ENCODE peak calls at places on chromosomes 5 and 9, in four cellular contexts. One of them, this sample, is unnamed.

GRCh38 chr5:96121362-96121761 is 159.7 kb upstream of the ELL2 start:
- DNase-seq in H9: no peak
- DNase-seq in AG08396: no peak
- DNase-seq in ACHN: no peak
- DNase-seq in this sample: no peak

GRCh38 chr9:135681161-135681560 is 18.1 kb downstream of the LCN9 start:
- DNase-seq in ACHN: no peak
- DNase-seq in H9: no peak
- DNase-seq in AG08396: no peak
- DNase-seq in this sample: no peak

GRCh38 chr5:52894451-52894850 is 94.7 kb upstream of the ITGA2 start:
- DNase-seq in ACHN: no peak
- DNase-seq in H9: no peak
- DNase-seq in AG08396: no peak
- DNase-seq in this sample: no peak

GRCh38 chr9:125851971-125852370 is 104.8 kb downstream of the PBX3 start:
- DNase-seq in ACHN: no peak
- DNase-seq in H9: no peak
- DNase-seq in AG08396: no peak
- DNase-seq in this sample: no peak

GRCh38 chr5:104444656-104445055 is 882.1 kb upstream of the NUDT12 start:
- DNase-seq in AG08396: no peak
- DNase-seq in H9: no peak
- DNase-seq in ACHN: no peak
- DNase-seq in this sample: no peak

GRCh38 chr5:180069589-180070247 is 1.8 kb downstream of the RNF130 start:
- DNase-seq in AG08396: no peak
- DNase-seq in H9: no peak
- DNase-seq in ACHN: no peak
- DNase-seq in this sample: no peak

GRCh38 chr5:154320690-154321089 is 125.1 kb upstream of the SAP30L start:
- DNase-seq in AG08396: no peak
- DNase-seq in ACHN: no peak
- DNase-seq in H9: no peak
- DNase-seq in this sample: peak

GRCh38 chr5:144013816-144014215 is 156.6 kb downstream of the YIPF5 start:
- DNase-seq in AG08396: no peak
- DNase-seq in H9: no peak
- DNase-seq in ACHN: no peak
- DNase-seq in this sample: no peak

GRCh38 chr9:87701931-87702421 is 23.9 kb upstream of the CTSL start:
- DNase-seq in H9: no peak
- DNase-seq in ACHN: no peak
- DNase-seq in AG08396: no peak
- DNase-seq in this sample: peak

GRCh38 chr9:10134266-10134665 is 478.5 kb downstream of the PTPRD start:
- DNase-seq in H9: no peak
- DNase-seq in ACHN: no peak
- DNase-seq in AG08396: no peak
- DNase-seq in this sample: no peak

GRCh38 chr9:127021664-127022337 is 100.6 kb downstream of the ANGPTL2 start:
- DNase-seq in H9: no peak
- DNase-seq in ACHN: no peak
- DNase-seq in AG08396: peak
- DNase-seq in this sample: no peak

GRCh38 chr5:160097981-160098380 is 21.3 kb downstream of the PWWP2A start:
- DNase-seq in AG08396: no peak
- DNase-seq in H9: no peak
- DNase-seq in ACHN: no peak
- DNase-seq in this sample: no peak

GRCh38 chr5:147204576-147204975 is 30.2 kb upstream of the STK32A start:
- DNase-seq in AG08396: no peak
- DNase-seq in ACHN: no peak
- DNase-seq in H9: no peak
- DNase-seq in this sample: no peak

GRCh38 chr9:99103505-99103904 is 1.4 kb upstream of the TGFBR1 start:
- DNase-seq in AG08396: no peak
- DNase-seq in ACHN: no peak
- DNase-seq in H9: peak
- DNase-seq in this sample: peak

GRCh38 chr5:180803181-180804128 is 849 bp upstream of the MGAT1 start:
- DNase-seq in ACHN: no peak
- DNase-seq in H9: no peak
- DNase-seq in AG08396: no peak
- DNase-seq in this sample: peak

GRCh38 chr9:127909839-127910273 is 7.0 kb downstream of the ST6GALNAC4 start:
- DNase-seq in H9: no peak
- DNase-seq in ACHN: no peak
- DNase-seq in AG08396: no peak
- DNase-seq in this sample: no peak

GRCh38 chr5:136453199-136453598 is 87.9 kb upstream of the TRPC7 start:
- DNase-seq in AG08396: no peak
- DNase-seq in ACHN: no peak
- DNase-seq in H9: no peak
- DNase-seq in this sample: no peak

GRCh38 chr5:126339215-126339805 is 83.9 kb upstream of the GRAMD2B start:
- DNase-seq in H9: no peak
- DNase-seq in ACHN: peak
- DNase-seq in AG08396: peak
- DNase-seq in this sample: no peak

GRCh38 chr9:93265972-93266371 is 82.0 kb downstream of the WNK2 start:
- DNase-seq in H9: no peak
- DNase-seq in AG08396: no peak
- DNase-seq in ACHN: no peak
- DNase-seq in this sample: no peak

GRCh38 chr5:137264573-137264972 is 234.6 kb downstream of the SPOCK1 start:
- DNase-seq in H9: no peak
- DNase-seq in AG08396: peak
- DNase-seq in ACHN: no peak
- DNase-seq in this sample: no peak

GRCh38 chr5:180160822-180161221 is 48.2 kb downstream of the RASGEF1C start:
- DNase-seq in H9: no peak
- DNase-seq in ACHN: no peak
- DNase-seq in AG08396: no peak
- DNase-seq in this sample: peak

GRCh38 chr9:93679536-93680444 is 103.4 kb downstream of the PHF2 start:
- DNase-seq in ACHN: no peak
- DNase-seq in H9: peak
- DNase-seq in AG08396: no peak
- DNase-seq in this sample: peak

GRCh38 chr5:8721536-8721935 is 824.3 kb downstream of the SEMA5A start:
- DNase-seq in ACHN: no peak
- DNase-seq in AG08396: no peak
- DNase-seq in H9: no peak
- DNase-seq in this sample: no peak

GRCh38 chr5:154587123-154587725 is 109.2 kb upstream of the HAND1 start:
- DNase-seq in H9: no peak
- DNase-seq in AG08396: no peak
- DNase-seq in ACHN: no peak
- DNase-seq in this sample: no peak

GRCh38 chr9:96169488-96169887 is 132.5 kb downstream of the HSD17B3 start:
- DNase-seq in AG08396: peak
- DNase-seq in H9: peak
- DNase-seq in ACHN: no peak
- DNase-seq in this sample: peak

GRCh38 chr9:95511952-95512750 is 4.6 kb downstream of the PTCH1 start:
- DNase-seq in AG08396: peak
- DNase-seq in H9: peak
- DNase-seq in ACHN: no peak
- DNase-seq in this sample: no peak

GRCh38 chr5:37490411-37490810 is 111.3 kb downstream of the WDR70 start:
- DNase-seq in ACHN: no peak
- DNase-seq in AG08396: no peak
- DNase-seq in H9: no peak
- DNase-seq in this sample: peak

GRCh38 chr5:126716861-126717260 is 60.1 kb upstream of the LMNB1 start:
- DNase-seq in AG08396: no peak
- DNase-seq in H9: no peak
- DNase-seq in ACHN: no peak
- DNase-seq in this sample: no peak

GRCh38 chr9:37761511-37761910 is 7.9 kb downstream of the TRMT10B start:
- DNase-seq in AG08396: no peak
- DNase-seq in ACHN: no peak
- DNase-seq in H9: no peak
- DNase-seq in this sample: no peak

GRCh38 chr5:169300468-169301385 is at the start of gene SLIT3:
- DNase-seq in ACHN: peak
- DNase-seq in AG08396: peak
- DNase-seq in H9: peak
- DNase-seq in this sample: peak

GRCh38 chr5:121171834-121172233 is 679.8 kb upstream of the FTMT start:
- DNase-seq in AG08396: no peak
- DNase-seq in H9: no peak
- DNase-seq in ACHN: no peak
- DNase-seq in this sample: no peak

GRCh38 chr5:153626836-153627235 is 136.4 kb downstream of the GRIA1 start:
- DNase-seq in AG08396: no peak
- DNase-seq in ACHN: no peak
- DNase-seq in H9: no peak
- DNase-seq in this sample: no peak

GRCh38 chr5:135255461-135256178 is 143.4 kb downstream of the MACROH2A1 start:
- DNase-seq in AG08396: no peak
- DNase-seq in ACHN: no peak
- DNase-seq in H9: peak
- DNase-seq in this sample: peak

GRCh38 chr5:34684281-34684979 is 28.3 kb downstream of the RAI14 start:
- DNase-seq in AG08396: peak
- DNase-seq in H9: no peak
- DNase-seq in ACHN: peak
- DNase-seq in this sample: peak

GRCh38 chr5:165783024-165783423 is 2277.6 kb downstream of the MAT2B start:
- DNase-seq in H9: no peak
- DNase-seq in AG08396: no peak
- DNase-seq in ACHN: no peak
- DNase-seq in this sample: no peak

GRCh38 chr9:126301985-126302603 is 24.5 kb upstream of the MVB12B start:
- DNase-seq in ACHN: peak
- DNase-seq in H9: peak
- DNase-seq in AG08396: peak
- DNase-seq in this sample: peak

GRCh38 chr5:168578006-168578405 is 1.2 kb downstream of the PANK3 start:
- DNase-seq in ACHN: peak
- DNase-seq in AG08396: peak
- DNase-seq in H9: no peak
- DNase-seq in this sample: no peak

This sample was measured in islet precursor cell.